ENCODE peak calls at places on chromosomes 4 and X, in nine cellular contexts. W is H1; I is uterus; P is endothelial cell of umbilical vein; U is CD8-positive, alpha-beta T cell; B is A549; Z is SK-N-MC; F is lower lobe of right lung; G is left lung. R is an unnamed sample.

GRCh38 chr4:82124365-82124764 is 249.4 kb downstream of the HNRNPD start:
- DNase-seq in B (no peak), Z (peak; percentile 34), U (no peak), I (no peak), F (no peak), W (no peak), P (no peak), G (no peak), R (no peak)

GRCh38 chr4:7842384-7843279 is 97.0 kb downstream of the AFAP1 start:
- DNase-seq in G (no peak), F (no peak), Z (no peak), P (peak; percentile 95), U (no peak), I (peak; percentile 75), W (no peak), B (peak; percentile 63), R (no peak)

GRCh38 chrX:46665232-46666162 is 91.9 kb downstream of the CHST7 start:
- DNase-seq in Z (no peak), I (no peak), F (no peak), P (peak; percentile 37), U (no peak), G (no peak), W (no peak), B (no peak), R (no peak)

GRCh38 chr4:105622269-105622668 is 69.8 kb downstream of the ARHGEF38 start:
- DNase-seq in W (no peak), F (no peak), Z (no peak), G (no peak), P (no peak), U (no peak), I (no peak), B (no peak), R (no peak)

GRCh38 chr4:137253949-137254348 is 278.3 kb downstream of the PCDH18 start:
- DNase-seq in B (no peak), I (no peak), F (no peak), P (no peak), G (no peak), W (no peak), U (no peak), Z (no peak), R (no peak)

GRCh38 chr4:3880595-3881120 is 114.5 kb downstream of the ADRA2C start:
- DNase-seq in B (peak; percentile 33), I (peak; percentile 71), W (peak; percentile 95), U (peak; percentile 45), F (peak; percentile 74), P (peak; percentile 55), G (peak; percentile 87), Z (no peak), R (peak; percentile 92)

GRCh38 chr4:60088803-60089202 is 1111.3 kb upstream of the ADGRL3 start:
- DNase-seq in Z (no peak), P (no peak), I (no peak), F (no peak), B (no peak), W (no peak), G (no peak), U (no peak), R (no peak)

GRCh38 chr4:31917334-31917733 is 1197.2 kb downstream of the PCDH7 start:
- DNase-seq in I (no peak), F (no peak), G (no peak), W (no peak), U (no peak), B (no peak), Z (no peak), P (no peak), R (no peak)

GRCh38 chrX:68420559-68420958 is 12.7 kb downstream of the OPHN1 start:
- DNase-seq in I (no peak), W (no peak), F (no peak), U (no peak), P (no peak), B (no peak), Z (no peak), G (no peak), R (no peak)

GRCh38 chr4:145179201-145179860 is 1.1 kb downstream of the OTUD4 start:
- DNase-seq in F (peak; percentile 87), B (peak; percentile 28), P (peak; percentile 69), U (peak; percentile 60), W (peak; percentile 54), I (peak; percentile 63), G (peak; percentile 94), Z (no peak), R (peak; percentile 66)

GRCh38 chr4:88672987-88673386 is 24.6 kb downstream of the NAP1L5 start:
- DNase-seq in F (no peak), Z (peak; percentile 37), W (peak; percentile 55), I (no peak), U (no peak), B (no peak), G (no peak), P (peak; percentile 65), R (no peak)

GRCh38 chr4:52572936-52573485 is 86.1 kb downstream of the USP46 start:
- DNase-seq in I (no peak), P (no peak), B (no peak), W (no peak), G (no peak), U (no peak), Z (no peak), F (no peak), R (no peak)

GRCh38 chrX:116749943-116750342 is 287.2 kb upstream of the CT83 start:
- DNase-seq in Z (no peak), B (no peak), W (no peak), F (no peak), G (no peak), I (no peak), U (no peak), P (no peak), R (no peak)

GRCh38 chrX:13816899-13817298 is at the start of gene GPM6B:
- DNase-seq in W (peak; percentile 46), F (no peak), I (no peak), U (no peak), Z (no peak), P (no peak), B (no peak), G (no peak), R (no peak)

GRCh38 chr4:18882468-18882867 is 860.9 kb upstream of the LCORL start:
- DNase-seq in G (no peak), U (no peak), B (no peak), F (no peak), W (no peak), P (peak; percentile 2), I (no peak), Z (no peak), R (no peak)

DNA sequence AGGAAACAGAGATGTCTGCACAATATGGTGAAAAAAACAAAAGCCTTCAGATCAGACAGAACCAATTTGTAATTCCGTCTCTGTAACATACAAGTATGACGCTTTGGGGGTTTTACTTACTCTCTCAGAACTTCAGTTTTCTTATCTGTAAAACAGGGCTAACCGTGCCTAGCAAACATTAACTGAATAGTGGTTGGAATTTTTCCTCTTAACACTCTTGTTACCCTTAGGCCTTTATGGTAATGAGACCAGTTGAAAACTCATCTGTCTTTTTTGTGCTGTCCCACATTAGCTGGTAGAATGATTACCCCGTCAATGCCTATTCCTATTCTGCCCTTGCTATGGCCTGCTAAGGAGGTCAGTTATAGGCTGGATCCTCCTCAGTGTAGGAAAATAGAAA is 4.5 kb upstream of the MYOZ2 start:
- DNase-seq in F (no peak), W (no peak), Z (no peak), B (no peak), P (no peak), G (no peak), I (no peak), U (no peak), R (no peak)
- H3K27ac ChIP-seq in F (peak overlapping the region; percentile 39), W (no peak overlapping the region), Z (peak overlapping the region; percentile 14), B (no peak overlapping the region), P (no peak overlapping the region), G (peak overlapping the region; percentile 23), I (no peak overlapping the region), U (no peak overlapping the region), R (peak overlapping the region; percentile 59)

GRCh38 chr4:176879370-176880116 is 86.8 kb upstream of the VEGFC start:
- DNase-seq in W (no peak), P (no peak), G (no peak), U (no peak), F (no peak), B (no peak), Z (no peak), I (no peak), R (no peak)

GRCh38 chr4:176872461-176872860 is 79.7 kb upstream of the VEGFC start:
- DNase-seq in I (no peak), Z (no peak), F (no peak), W (no peak), P (no peak), U (no peak), B (no peak), G (no peak), R (no peak)

GRCh38 chr4:176875026-176875425 is 82.3 kb upstream of the VEGFC start:
- DNase-seq in W (no peak), B (no peak), I (no peak), G (no peak), F (no peak), U (no peak), P (no peak), Z (no peak), R (no peak)

DNA sequence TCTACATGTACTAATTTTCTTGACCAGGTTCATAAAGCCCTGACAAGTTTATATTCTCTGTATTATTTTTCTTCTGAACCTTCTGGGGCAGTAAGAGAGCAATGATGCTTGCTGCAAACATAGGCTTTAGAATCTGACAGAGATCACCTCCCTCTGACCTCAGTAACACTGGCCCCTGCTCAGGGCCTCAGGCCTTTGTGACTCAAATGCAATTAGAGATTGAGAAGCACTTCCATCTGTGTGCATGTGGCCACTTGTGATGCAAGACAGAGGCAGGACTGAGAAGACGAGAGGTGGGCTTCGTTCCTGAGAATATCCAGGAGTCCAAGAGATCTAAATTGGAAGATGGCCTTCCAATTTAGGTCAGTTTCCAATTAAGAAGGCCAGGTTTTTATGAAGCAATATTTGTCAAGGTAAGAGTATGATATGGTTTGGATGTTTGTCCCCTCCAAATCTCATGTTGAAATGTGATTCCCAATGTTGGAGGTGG is 82.8 kb upstream of the VEGFC start:
- DNase-seq in G (no peak), Z (no peak), P (no peak), W (no peak), I (no peak), B (no peak), F (no peak), U (no peak), R (no peak)
- H3K27ac ChIP-seq in G (no peak overlapping the region), Z (no peak overlapping the region), P (no peak overlapping the region), W (no peak overlapping the region), I (no peak overlapping the region), B (no peak overlapping the region), F (no peak overlapping the region), U (no peak overlapping the region), R (no peak overlapping the region)

DNA sequence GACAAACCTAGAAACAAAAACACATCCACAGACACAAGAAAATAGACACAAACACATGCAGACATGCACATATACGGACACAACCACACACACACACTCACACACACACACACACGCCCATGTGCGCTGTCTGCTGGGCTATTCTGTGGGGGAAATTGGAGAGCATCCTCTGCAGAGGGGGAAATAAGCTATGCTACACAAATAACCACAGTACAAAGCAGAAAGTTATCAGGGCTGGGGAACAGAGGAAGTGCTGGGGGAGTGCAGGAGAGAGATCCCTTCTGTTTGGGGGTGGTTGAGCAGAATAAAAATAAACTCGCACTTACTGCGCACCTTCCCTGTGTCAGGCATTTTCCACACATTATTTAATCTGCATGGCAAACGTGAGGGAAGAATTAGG is 19.8 kb downstream of the IQSEC2 start:
- DNase-seq in B (no peak), U (no peak), F (no peak), P (no peak), Z (no peak), W (no peak), G (no peak), I (no peak), R (no peak)
- H3K27ac ChIP-seq in B (peak overlapping the region; percentile 92), U (no peak overlapping the region), F (no peak overlapping the region), P (no peak overlapping the region), Z (no peak overlapping the region), W (no peak overlapping the region), G (no peak overlapping the region), I (no peak overlapping the region), R (no peak overlapping the region)

GRCh38 chr4:108173599-108174057 is 4.9 kb upstream of the LEF1 start:
- DNase-seq in F (no peak), B (no peak), G (no peak), U (no peak), I (no peak), P (no peak), W (no peak), Z (no peak), R (no peak)
- H3K27ac ChIP-seq in F (peak overlapping the region; percentile 73), B (no peak overlapping the region), G (no peak overlapping the region), U (peak overlapping the region; percentile 71), I (peak overlapping the region; percentile 69), P (no peak overlapping the region), W (no peak overlapping the region), Z (peak overlapping the region; percentile 71), R (no peak overlapping the region)

R was measured in pancreas.